ENCODE peak calls at places on chromosomes 5 and 9, in four cellular contexts. S is HepG2, W is HCT116, N is K562. U is an unnamed sample.

GRCh38 chr5:53071738-53072137 is 37.8 kb downstream of the MOCS2 start:
- DNase-seq in W (no peak), N (no peak), S (no peak), U (no peak)

GRCh38 chr9:69237702-69238295 is 63.7 kb downstream of the TJP2 start:
- DNase-seq in S (no peak), W (no peak), N (no peak), U (no peak)

GRCh38 chr5:103510851-103511553 is 51.6 kb downstream of the NUDT12 start:
- DNase-seq in W (no peak), N (no peak), S (peak; percentile 60), U (no peak)

GRCh38 chr5:91499943-91500531 is 116.9 kb upstream of the ARRDC3 start:
- DNase-seq in W (peak; percentile 42), N (peak; percentile 50), S (peak; percentile 30), U (peak; percentile 44)

GRCh38 chr5:136328097-136328496 is 37.2 kb downstream of the TRPC7 start:
- DNase-seq in W (no peak), N (no peak), S (no peak), U (no peak)

GRCh38 chr5:96329886-96330531 is 103.0 kb downstream of the PCSK1 start:
- DNase-seq in S (no peak), W (no peak), N (no peak), U (no peak)

GRCh38 chr5:119288364-119289047 is 67.3 kb upstream of the TNFAIP8 start:
- DNase-seq in W (no peak), S (no peak), N (no peak), U (no peak)

GRCh38 chr5:67038817-67039603 is 157.6 kb downstream of the CD180 start:
- DNase-seq in W (no peak), N (no peak), S (peak; percentile 31), U (no peak)

GRCh38 chr5:14914603-14915277 is 43.2 kb upstream of the ANKH start:
- DNase-seq in N (no peak), S (no peak), W (no peak), U (no peak)

GRCh38 chr9:115118471-115119156 is 657 bp upstream of the TNC start:
- DNase-seq in W (peak; percentile 50), S (no peak), N (no peak), U (peak; percentile 75)

GRCh38 chr5:113358696-113359095 is 76.1 kb downstream of the TSSK1B start:
- DNase-seq in W (no peak), N (no peak), S (no peak), U (no peak)

GRCh38 chr5:139725073-139725830 is 70.4 kb upstream of the PSD2 start:
- DNase-seq in N (no peak), W (no peak), S (peak; percentile 77), U (peak; percentile 85)

GRCh38 chr5:38853753-38854470 is 8.1 kb downstream of the OSMR start:
- DNase-seq in S (no peak), N (no peak), W (peak; percentile 51), U (no peak)

GRCh38 chr9:135700525-135700924 is 1.2 kb upstream of the SOHLH1 start:
- DNase-seq in W (no peak), S (no peak), N (no peak), U (no peak)

GRCh38 chr5:108924457-108924961 is 176.8 kb downstream of the FER start:
- DNase-seq in W (peak; percentile 52), N (peak; percentile 11), S (peak; percentile 65), U (no peak)

GRCh38 chr5:111676496-111676895 is 80.5 kb downstream of the NREP start:
- DNase-seq in W (no peak), S (no peak), N (no peak), U (no peak)

GRCh38 chr5:57887851-57888621 is 405.4 kb upstream of the ACTBL2 start:
- DNase-seq in S (peak; percentile 23), N (peak; percentile 29), W (peak; percentile 61), U (peak; percentile 61)

GRCh38 chr9:89928106-89928505 is 323.3 kb downstream of the GADD45G start:
- DNase-seq in W (no peak), S (no peak), N (no peak), U (no peak)

GRCh38 chr5:158640581-158640980 is 459.1 kb downstream of the EBF1 start:
- DNase-seq in N (no peak), S (no peak), W (no peak), U (no peak)

GRCh38 chr5:73122875-73123810 is 2.8 kb downstream of the TMEM171 start:
- DNase-seq in W (no peak), S (no peak), N (no peak), U (no peak)

DNA sequence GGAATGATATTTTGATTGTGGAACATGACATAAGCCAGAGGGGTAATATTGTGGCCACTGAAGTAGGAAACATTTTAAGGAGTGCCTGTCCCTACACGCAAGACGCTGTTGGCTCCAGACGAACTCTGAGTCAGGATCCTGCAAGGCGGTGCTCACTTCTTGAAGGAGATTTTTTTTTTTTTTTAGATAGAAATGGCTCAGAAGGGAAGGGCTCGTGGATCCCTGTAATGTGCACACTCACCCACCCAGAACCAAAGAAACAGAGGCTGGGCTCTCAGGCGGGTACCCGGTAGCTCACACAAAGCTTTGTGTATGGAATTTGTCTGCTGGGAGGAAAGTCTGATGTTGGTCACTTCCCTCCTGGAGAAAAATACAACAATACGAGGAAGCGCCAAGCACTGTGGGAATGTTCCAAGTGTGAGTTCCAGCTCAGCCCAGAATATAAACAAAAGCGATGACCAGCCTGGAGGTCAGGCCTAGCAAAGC is 25.7 kb downstream of the RAPGEF1 start:
- DNase-seq in S (no peak), W (no peak), N (no peak), U (no peak)
- TF ChIP-seq ELF1 in S (no peak), W (no peak), N (no peak), U (no peak)

GRCh38 chr9:88651682-88652633 is 117.0 kb downstream of the NXNL2 start:
- DNase-seq in N (peak; percentile 37), S (no peak), W (no peak), U (no peak)

GRCh38 chr9:88657893-88658292 is 122.9 kb downstream of the NXNL2 start:
- DNase-seq in W (no peak), S (no peak), N (no peak), U (no peak)

GRCh38 chr9:88658311-88658822 is 123.4 kb downstream of the NXNL2 start:
- DNase-seq in N (no peak), W (no peak), S (no peak), U (no peak)

GRCh38 chr9:88652876-88653275 is 117.9 kb downstream of the NXNL2 start:
- DNase-seq in W (no peak), N (no peak), S (no peak), U (no peak)

DNA sequence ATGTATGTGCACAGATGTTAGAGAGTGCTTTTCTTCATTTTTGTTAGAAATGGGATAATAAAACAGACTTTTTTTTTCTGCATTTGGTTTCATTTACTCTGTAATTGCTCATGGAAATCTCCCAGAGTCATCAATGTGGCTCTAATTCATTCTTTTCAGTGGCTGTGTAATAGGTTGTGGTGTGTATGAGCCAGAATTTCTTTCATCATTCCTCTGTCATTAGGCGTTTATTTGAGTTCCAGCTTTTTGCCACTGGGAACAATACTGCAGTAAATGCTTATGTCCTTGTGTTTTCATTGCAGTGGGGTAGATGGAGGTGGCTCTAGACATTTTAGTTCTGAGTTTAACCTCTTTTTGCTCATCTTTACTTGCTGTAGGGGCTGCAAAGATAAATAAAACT is 118.9 kb downstream of the NXNL2 start:
- DNase-seq in W (no peak), S (no peak), N (no peak), U (no peak)
- TF ChIP-seq ELF1 in W (no peak), S (no peak), N (no peak), U (no peak)

DNA sequence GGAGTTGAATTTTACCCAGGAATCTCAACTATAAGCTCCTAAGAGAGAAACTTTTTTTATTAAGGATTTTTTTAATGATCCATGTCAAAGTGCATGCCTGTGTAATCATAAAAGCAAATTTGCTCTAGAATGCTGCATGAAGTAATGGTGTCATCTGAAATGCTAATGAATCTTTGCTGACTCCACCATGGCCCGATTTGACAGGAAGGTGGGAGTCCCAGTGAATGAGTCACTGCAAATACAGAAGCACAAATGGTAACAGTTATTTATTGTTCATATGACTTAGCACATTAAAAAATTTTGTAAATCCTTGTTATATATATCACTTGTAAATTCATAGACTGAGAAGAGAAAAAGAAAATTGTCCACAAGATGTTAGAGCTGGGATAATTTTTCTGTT is 341.3 kb downstream of the RASEF start:
- DNase-seq in N (no peak), W (no peak), S (no peak), U (no peak)
- TF ChIP-seq ELF1 in N (no peak), W (no peak), S (no peak), U (no peak)

GRCh38 chr9:86600291-86600690 is 246.1 kb upstream of the TUT7 start:
- DNase-seq in W (no peak), S (no peak), N (no peak), U (no peak)
- TF ChIP-seq ELF1 in W (no peak), S (no peak), N (no peak), U (no peak)

GRCh38 chr9:108884701-108885100 is 22.6 kb downstream of the ACTL7A start:
- DNase-seq in N (no peak), S (no peak), W (no peak), U (no peak)

GRCh38 chr9:108889649-108890067 is 27.6 kb downstream of the ACTL7A start:
- DNase-seq in N (peak; percentile 27), S (peak; percentile 80), W (peak; percentile 3), U (no peak)

GRCh38 chr9:108882052-108882888 is 20.2 kb downstream of the ACTL7A start:
- DNase-seq in N (no peak), S (no peak), W (no peak), U (no peak)

GRCh38 chr9:108883085-108883484 is 21.0 kb downstream of the ACTL7A start:
- DNase-seq in W (no peak), S (no peak), N (no peak), U (no peak)

DNA sequence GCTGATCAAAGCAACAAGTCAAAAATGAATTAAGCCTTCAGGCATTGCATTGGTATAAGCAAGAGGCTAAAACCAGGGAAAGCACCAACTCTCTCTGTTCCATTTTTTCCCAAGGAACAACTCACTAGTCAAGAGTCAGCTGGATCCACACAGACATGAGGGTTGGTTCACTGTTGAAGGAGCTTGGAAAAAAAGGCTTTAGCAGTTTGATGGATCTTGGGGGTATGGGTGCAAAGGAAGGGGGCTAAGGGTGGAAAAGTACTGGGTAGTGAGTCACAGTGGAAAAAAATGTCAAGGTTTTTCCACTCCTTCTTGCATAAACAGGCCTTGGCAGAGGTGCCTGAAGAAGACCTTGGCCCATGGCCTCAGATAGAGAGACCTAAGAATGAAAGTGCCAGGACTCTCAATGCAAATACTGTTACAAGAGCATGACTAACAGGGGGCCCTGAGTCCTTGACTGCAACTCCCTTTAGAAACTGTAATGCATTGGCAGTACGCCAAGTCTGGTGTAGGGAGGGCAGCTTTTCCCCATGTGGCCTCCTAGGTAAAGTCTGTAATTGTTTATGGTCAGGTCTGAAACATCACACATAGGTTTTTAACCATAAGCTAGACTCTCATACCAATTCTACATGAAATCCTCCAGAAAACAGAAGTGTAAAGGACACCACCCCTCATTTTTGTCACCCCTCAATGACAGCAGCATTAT is 23.7 kb downstream of the ACTL7A start:
- DNase-seq in S (peak; percentile 100), W (peak; percentile 2), N (peak; percentile 79), U (no peak)
- TF ChIP-seq ELF1 in S (peak; percentile 46), W (no peak), N (no peak), U (no peak)